ENCODE peak calls at places on chromosomes 1 and 21, in four cellular contexts. O is NCI-H146, L is SW 1271, R is non-pigmented ciliary epithelial cell. F is an unnamed sample.

GRCh38 chr21:44018813-44019567 is 6.9 kb downstream of the TRAPPC10 start:
- DNase-seq in R (no peak), L (no peak), O (no peak), F (no peak)

GRCh38 chr21:41947596-41948403 is 6.0 kb downstream of the C2CD2 start:
- DNase-seq in L (no peak), R (no peak), O (no peak), F (no peak)

GRCh38 chr1:230002164-230002803 is 64.8 kb upstream of the GALNT2 start:
- DNase-seq in L (no peak), O (no peak), R (no peak), F (no peak)

GRCh38 chr1:15282810-15283474 is 35.9 kb downstream of the FHAD1 start:
- DNase-seq in R (no peak), O (peak), L (no peak), F (no peak)

GRCh38 chr1:51906306-51907078 is 28.0 kb upstream of the NRDC start:
- DNase-seq in L (no peak), R (no peak), O (no peak), F (peak)

GRCh38 chr1:197776348-197777082 is 1.2 kb upstream of the DENND1B start:
- DNase-seq in O (no peak), R (peak), L (no peak), F (no peak)

GRCh38 chr1:154446292-154446691 is 41.1 kb downstream of the IL6R start:
- DNase-seq in O (no peak), L (no peak), R (peak), F (peak)

GRCh38 chr21:17514124-17514481 is 1.3 kb downstream of the CXADR start:
- DNase-seq in L (no peak), O (no peak), R (no peak), F (no peak)

GRCh38 chr1:201930803-201931202 is 15.5 kb downstream of the LMOD1 start:
- DNase-seq in O (no peak), L (no peak), R (no peak), F (no peak)

GRCh38 chr21:25562660-25563059 is 44.6 kb downstream of the MRPL39 start:
- DNase-seq in O (no peak), L (no peak), R (no peak), F (no peak)

GRCh38 chr21:46639489-46640386 is 4.3 kb downstream of the PRMT2 start:
- DNase-seq in R (no peak), O (no peak), L (no peak), F (peak)

GRCh38 chr1:24992124-24992760 is 62.2 kb upstream of the RUNX3 start:
- DNase-seq in L (no peak), R (no peak), O (no peak), F (no peak)

GRCh38 chr1:207091185-207091906 is 2.7 kb downstream of the C4BPB start:
- DNase-seq in R (no peak), L (no peak), O (no peak), F (no peak)

GRCh38 chr1:63670164-63670563 is 77.0 kb downstream of the PGM1 start:
- DNase-seq in O (no peak), R (no peak), L (no peak), F (no peak)

GRCh38 chr1:232620356-232620841 is 9.5 kb downstream of the SIPA1L2 start:
- DNase-seq in R (no peak), O (peak), L (no peak), F (peak)

GRCh38 chr1:63575340-63575826 is 17.8 kb upstream of the PGM1 start:
- DNase-seq in O (peak), R (no peak), L (no peak), F (peak)

GRCh38 chr1:245704765-245705164 is 550.0 kb downstream of the KIF26B start:
- DNase-seq in R (peak), O (no peak), L (no peak), F (no peak)